ENCODE peak calls at places on chromosome 13, in ten cellular contexts. F is stimulated activated CD4-positive, alpha-beta T cell treated with anti-CD3 and anti-CD28 coated beads, Interleukin-4, amount 100 ng/mL, for 48 hours; D is central memory CD4-positive, alpha-beta T cell; C is stimulated activated naive CD8-positive, alpha-beta T cell treated with anti-CD3 and anti-CD28 coated beads, Interleukin-15, Interleukin-2, amounts not matched to agents 100 U/mL and 50 U/mL, for 24 hours; L is fibroblast of lung; O is GM23248; A is H54; P is pulmonary artery endothelial cell; I is caudate nucleus; G is hippocampal formation. N is an unnamed sample.

GRCh38 chr13:26914624-26915023 is 154.0 kb upstream of the GPR12 start:
- DNase-seq in A (no peak), F (no peak), L (peak; percentile 13), C (peak; percentile 15), D (no peak), P (no peak), G (no peak), I (no peak), O (no peak), N (no peak)

GRCh38 chr13:65063753-65064152 is 2166.4 kb downstream of the PCDH9 start:
- DNase-seq in D (no peak), C (no peak), P (no peak), O (peak; percentile 1), L (peak; percentile 72), I (no peak), G (no peak), A (no peak), F (no peak), N (no peak)

GRCh38 chr13:53201454-53202225 is 173.0 kb downstream of the OLFM4 start:
- DNase-seq in L (no peak), C (no peak), D (no peak), G (no peak), P (no peak), O (peak; percentile 36), A (no peak), I (no peak), F (no peak), N (no peak)

GRCh38 chr13:113096745-113097305 is 8.8 kb upstream of the F7 start:
- DNase-seq in I (no peak), A (no peak), C (no peak), G (no peak), P (no peak), L (no peak), O (no peak), D (no peak), F (no peak), N (no peak)

GRCh38 chr13:96450635-96451034 is 360.7 kb downstream of the HS6ST3 start:
- DNase-seq in D (no peak), G (no peak), O (no peak), C (no peak), L (no peak), F (no peak), I (no peak), A (no peak), P (no peak), N (no peak)

GRCh38 chr13:110600980-110601379 is 14.4 kb upstream of the NAXD start:
- DNase-seq in G (no peak), F (no peak), A (no peak), I (no peak), C (no peak), D (no peak), O (no peak), P (no peak), L (no peak), N (no peak)

GRCh38 chr13:58397596-58398387 is 766.2 kb downstream of the PCDH17 start:
- DNase-seq in C (no peak), G (no peak), L (no peak), D (no peak), O (no peak), P (no peak), A (no peak), F (no peak), I (no peak), N (no peak)

GRCh38 chr13:32212420-32212819 is 102.7 kb downstream of the ZAR1L start:
- DNase-seq in F (no peak), G (no peak), P (no peak), I (no peak), O (peak; percentile 83), A (no peak), C (no peak), D (no peak), L (peak; percentile 92), N (no peak)

GRCh38 chr13:51364404-51365008 is 25.0 kb downstream of the SERPINE3 start:
- DNase-seq in G (no peak), C (no peak), F (no peak), O (peak; percentile 66), A (no peak), P (peak; percentile 46), D (no peak), I (no peak), L (peak; percentile 90), N (no peak)

GRCh38 chr13:100340865-100341264 is 247.7 kb downstream of the GGACT start:
- DNase-seq in D (no peak), P (no peak), G (no peak), A (no peak), O (no peak), I (no peak), L (no peak), F (no peak), C (no peak), N (no peak)

GRCh38 chr13:81487151-81487550 is 1146.2 kb upstream of the SPRY2 start:
- DNase-seq in O (no peak), D (no peak), I (no peak), C (no peak), L (no peak), A (no peak), G (no peak), P (no peak), F (no peak), N (no peak)

GRCh38 chr13:20525144-20525600 is 485 bp downstream of the CRYL1 start:
- DNase-seq in P (no peak), G (peak; percentile 66), F (peak; percentile 9), I (no peak), L (peak; percentile 6), C (peak; percentile 39), A (no peak), O (peak; percentile 44), D (peak; percentile 7), N (peak; percentile 33)

GRCh38 chr13:24943136-24943535 is 152.8 kb upstream of the PABPC3 start:
- DNase-seq in F (no peak), D (no peak), A (no peak), P (no peak), G (no peak), C (no peak), L (no peak), O (no peak), I (no peak), N (no peak)

GRCh38 chr13:100543872-100544602 is 44.6 kb downstream of the GGACT start:
- DNase-seq in I (no peak), P (no peak), O (no peak), L (no peak), G (no peak), D (no peak), A (no peak), F (no peak), C (no peak), N (no peak)

GRCh38 chr13:72820156-72820897 is 38.4 kb downstream of the PIBF1 start:
- DNase-seq in G (no peak), C (no peak), L (peak; percentile 95), F (no peak), A (no peak), D (no peak), I (no peak), O (peak; percentile 83), P (no peak), N (no peak)

GRCh38 chr13:48144413-48145035 is 49.6 kb upstream of the MED4 start:
- DNase-seq in P (peak; percentile 90), L (no peak), A (no peak), C (no peak), G (no peak), O (peak; percentile 39), I (no peak), F (no peak), D (no peak), N (no peak)

GRCh38 chr13:46909037-46909436 is 12.2 kb upstream of the HTR2A start:
- DNase-seq in P (no peak), C (no peak), A (no peak), D (no peak), O (peak; percentile 51), G (no peak), L (peak; percentile 68), F (no peak), I (no peak), N (no peak)

GRCh38 chr13:80841346-80841882 is 500.5 kb upstream of the SPRY2 start:
- DNase-seq in I (no peak), F (no peak), C (no peak), O (no peak), L (no peak), D (no peak), G (no peak), P (no peak), A (no peak), N (no peak)

GRCh38 chr13:106318941-106319411 is 216.5 kb downstream of the EFNB2 start:
- DNase-seq in O (peak; percentile 91), A (peak; percentile 67), G (no peak), C (no peak), D (no peak), L (peak; percentile 98), F (no peak), P (peak; percentile 87), I (no peak), N (no peak)